ENCODE peak calls at places on chromosomes 16 and 17, in four cellular contexts. R is CD4-positive, alpha-beta T cell; L is cerebellar nuclear complex; M is GM23248. Q is an unnamed sample.

GRCh38 chr17:32659419-32659842 is 172.6 kb downstream of the CDK5R1 start:
- DNase-seq in R (peak; percentile 59), L (no peak), M (peak; percentile 64), Q (peak; percentile 75)

GRCh38 chr16:88570691-88571092 is 489 bp downstream of the ZC3H18 start:
- DNase-seq in R (peak; percentile 28), L (no peak), M (peak; percentile 62), Q (no peak)

GRCh38 chr17:16398270-16399267 is 16.8 kb upstream of the TRPV2 start:
- DNase-seq in R (no peak), L (no peak), M (no peak), Q (no peak)

GRCh38 chr17:62085511-62086408 is 20.7 kb upstream of the MED13 start:
- DNase-seq in R (peak; percentile 4), L (no peak), M (peak; percentile 86), Q (peak; percentile 82)

GRCh38 chr17:34118564-34118963 is 136.5 kb upstream of the CCL2 start:
- DNase-seq in R (no peak), L (no peak), M (no peak), Q (no peak)

GRCh38 chr16:85391769-85392583 is 221.1 kb upstream of the GSE1 start:
- DNase-seq in R (no peak), L (no peak), M (peak; percentile 49), Q (peak; percentile 58)

GRCh38 chr16:3952342-3953131 is 72.0 kb upstream of the CREBBP start:
- DNase-seq in R (no peak), L (no peak), M (peak; percentile 55), Q (peak; percentile 95)

GRCh38 chr17:21143695-21144094 is 16.9 kb downstream of the DHRS7B start:
- DNase-seq in R (no peak), L (no peak), M (no peak), Q (no peak)

Q was measured in osteoblast.